ENCODE peak calls at places on chromosomes 12 and 14, in six cellular contexts. One of them, this sample, is unnamed.

GRCh38 chr12:92745874-92746553 is 43.2 kb downstream of the PLEKHG7 start:
- DNase-seq in posterior cingulate gyrus: no peak
- DNase-seq in EL: peak; percentile 96
- DNase-seq in progenitor cell of endocrine pancreas: no peak
- DNase-seq in mesothelial cell of epicardium: no peak
- DNase-seq in cardiac muscle cell: peak; percentile 95
- DNase-seq in this sample: no peak

GRCh38 chr12:3304436-3305135 is 186.4 kb upstream of the PRMT8 start:
- DNase-seq in posterior cingulate gyrus: no peak
- DNase-seq in EL: peak; percentile 91
- DNase-seq in progenitor cell of endocrine pancreas: no peak
- DNase-seq in mesothelial cell of epicardium: no peak
- DNase-seq in cardiac muscle cell: peak; percentile 62
- DNase-seq in this sample: no peak

GRCh38 chr14:87712386-87713113 is 280.4 kb downstream of the GALC start:
- DNase-seq in posterior cingulate gyrus: no peak
- DNase-seq in EL: no peak
- DNase-seq in progenitor cell of endocrine pancreas: no peak
- DNase-seq in mesothelial cell of epicardium: no peak
- DNase-seq in cardiac muscle cell: no peak
- DNase-seq in this sample: no peak

GRCh38 chr14:68363841-68364711 is 428.8 kb downstream of the ZFP36L1 start:
- DNase-seq in posterior cingulate gyrus: no peak
- DNase-seq in EL: peak; percentile 18
- DNase-seq in progenitor cell of endocrine pancreas: peak; percentile 37
- DNase-seq in mesothelial cell of epicardium: peak; percentile 38
- DNase-seq in cardiac muscle cell: peak; percentile 36
- DNase-seq in this sample: no peak

GRCh38 chr12:128817115-128818015 is 6.4 kb downstream of the SLC15A4 start:
- DNase-seq in posterior cingulate gyrus: no peak
- DNase-seq in EL: peak; percentile 23
- DNase-seq in progenitor cell of endocrine pancreas: no peak
- DNase-seq in mesothelial cell of epicardium: no peak
- DNase-seq in cardiac muscle cell: peak; percentile 23
- DNase-seq in this sample: no peak

GRCh38 chr12:3218150-3218845 is 141.1 kb downstream of the TSPAN9 start:
- DNase-seq in posterior cingulate gyrus: peak; percentile 65
- DNase-seq in EL: peak; percentile 75
- DNase-seq in progenitor cell of endocrine pancreas: no peak
- DNase-seq in mesothelial cell of epicardium: no peak
- DNase-seq in cardiac muscle cell: peak; percentile 89
- DNase-seq in this sample: no peak

GRCh38 chr12:53127169-53127568 is 23.9 kb downstream of the SOAT2 start:
- DNase-seq in posterior cingulate gyrus: no peak
- DNase-seq in EL: no peak
- DNase-seq in progenitor cell of endocrine pancreas: no peak
- DNase-seq in mesothelial cell of epicardium: no peak
- DNase-seq in cardiac muscle cell: no peak
- DNase-seq in this sample: no peak

GRCh38 chr14:63663428-63664142 is 21.9 kb upstream of the WDR89 start:
- DNase-seq in posterior cingulate gyrus: no peak
- DNase-seq in EL: peak; percentile 17
- DNase-seq in progenitor cell of endocrine pancreas: no peak
- DNase-seq in mesothelial cell of epicardium: no peak
- DNase-seq in cardiac muscle cell: peak; percentile 7
- DNase-seq in this sample: no peak

GRCh38 chr12:94603434-94604068 is 46.8 kb downstream of the TMCC3 start:
- DNase-seq in posterior cingulate gyrus: no peak
- DNase-seq in EL: no peak
- DNase-seq in progenitor cell of endocrine pancreas: no peak
- DNase-seq in mesothelial cell of epicardium: no peak
- DNase-seq in cardiac muscle cell: no peak
- DNase-seq in this sample: no peak

GRCh38 chr14:31893156-31893813 is 183.8 kb upstream of the ARHGAP5 start:
- DNase-seq in posterior cingulate gyrus: no peak
- DNase-seq in EL: peak; percentile 26
- DNase-seq in progenitor cell of endocrine pancreas: peak; percentile 23
- DNase-seq in mesothelial cell of epicardium: no peak
- DNase-seq in cardiac muscle cell: peak; percentile 3
- DNase-seq in this sample: no peak

GRCh38 chr12:106345739-106346138 is 11.8 kb upstream of the POLR3B start:
- DNase-seq in posterior cingulate gyrus: no peak
- DNase-seq in EL: peak; percentile 66
- DNase-seq in progenitor cell of endocrine pancreas: no peak
- DNase-seq in mesothelial cell of epicardium: no peak
- DNase-seq in cardiac muscle cell: peak; percentile 64
- DNase-seq in this sample: no peak

GRCh38 chr12:70843363-70843762 is 77.2 kb downstream of the PTPRR start:
- DNase-seq in posterior cingulate gyrus: no peak
- DNase-seq in EL: no peak
- DNase-seq in progenitor cell of endocrine pancreas: no peak
- DNase-seq in mesothelial cell of epicardium: no peak
- DNase-seq in cardiac muscle cell: no peak
- DNase-seq in this sample: no peak

GRCh38 chr12:104643921-104644669 is 187.3 kb downstream of the CHST11 start:
- DNase-seq in posterior cingulate gyrus: no peak
- DNase-seq in EL: no peak
- DNase-seq in progenitor cell of endocrine pancreas: no peak
- DNase-seq in mesothelial cell of epicardium: no peak
- DNase-seq in cardiac muscle cell: no peak
- DNase-seq in this sample: no peak

GRCh38 chr12:77813558-77813957 is 17.1 kb upstream of the NAV3 start:
- DNase-seq in posterior cingulate gyrus: no peak
- DNase-seq in EL: no peak
- DNase-seq in progenitor cell of endocrine pancreas: no peak
- DNase-seq in mesothelial cell of epicardium: no peak
- DNase-seq in cardiac muscle cell: no peak
- DNase-seq in this sample: no peak

GRCh38 chr12:120598674-120599463 is 17.7 kb upstream of the POP5 start:
- DNase-seq in posterior cingulate gyrus: no peak
- DNase-seq in EL: peak; percentile 62
- DNase-seq in progenitor cell of endocrine pancreas: no peak
- DNase-seq in mesothelial cell of epicardium: no peak
- DNase-seq in cardiac muscle cell: peak; percentile 32
- DNase-seq in this sample: no peak

This sample was measured in SIG-M5.